ENCODE peak calls at places on chromosomes 7 and 10, in eight cellular contexts. N, Y, J, U, H, S, T and C are unnamed samples.

GRCh38 chr10:133356953-133357292 is 896 bp downstream of the FUOM start:
- DNase-seq in H (no peak), U (no peak), J (no peak), N (no peak), T (no peak), S (no peak), Y (no peak), C (no peak)

GRCh38 chr7:81990395-81990794 is 220.5 kb upstream of the HGF start:
- DNase-seq in N (no peak), T (no peak), S (no peak), J (no peak), Y (no peak), H (no peak), U (no peak), C (no peak)

GRCh38 chr7:128362670-128363069 is 1.2 kb upstream of the PRRT4 start:
- DNase-seq in S (no peak), H (no peak), Y (no peak), U (no peak), N (no peak), J (no peak), T (no peak), C (no peak)

GRCh38 chr7:151076863-151077704 is 3.5 kb downstream of the FASTK start:
- DNase-seq in S (no peak), H (peak; percentile 74), N (peak; percentile 93), Y (no peak), T (no peak), J (no peak), U (no peak), C (no peak)

GRCh38 chr10:104281694-104282093 is 12.7 kb downstream of the GSTO2 start:
- DNase-seq in H (no peak), U (no peak), Y (no peak), J (no peak), T (no peak), N (peak; percentile 53), S (no peak), C (no peak)

GRCh38 chr10:36676321-36677169 is 448.9 kb upstream of the ANKRD30A start:
- DNase-seq in Y (no peak), T (no peak), J (no peak), H (no peak), S (no peak), N (no peak), U (no peak), C (no peak)

GRCh38 chr10:121994429-121994881 is 5.5 kb downstream of the TACC2 start:
- DNase-seq in H (peak; percentile 73), S (no peak), J (no peak), N (peak; percentile 79), T (no peak), Y (no peak), U (no peak), C (no peak)

GRCh38 chr10:49592726-49593563 is 17.2 kb upstream of the SLC18A3 start:
- DNase-seq in J (peak; percentile 67), S (peak; percentile 91), Y (no peak), H (peak; percentile 87), T (peak; percentile 16), U (peak; percentile 51), N (peak; percentile 93), C (peak; percentile 13)

GRCh38 chr7:75621124-75621523 is 117.6 kb downstream of the HIP1 start:
- DNase-seq in S (no peak), U (no peak), Y (peak; percentile 65), J (no peak), H (no peak), T (no peak), N (no peak), C (no peak)

GRCh38 chr10:124935946-124936345 is 6.0 kb upstream of the ZRANB1 start:
- DNase-seq in U (no peak), H (no peak), T (no peak), J (peak; percentile 60), Y (no peak), S (no peak), N (no peak), C (no peak)

GRCh38 chr7:54546081-54546985 is 4.2 kb downstream of the VSTM2A start:
- DNase-seq in N (peak; percentile 94), J (peak; percentile 20), Y (no peak), S (no peak), T (no peak), H (peak; percentile 63), U (no peak), C (no peak)

GRCh38 chr10:128337860-128338378 is 211.7 kb upstream of the MKI67 start:
- DNase-seq in Y (no peak), T (no peak), H (no peak), U (no peak), N (no peak), S (no peak), J (no peak), C (no peak)

GRCh38 chr7:96187735-96188622 is 133.9 kb downstream of the SLC25A13 start:
- DNase-seq in S (no peak), H (no peak), T (no peak), U (no peak), N (no peak), J (no peak), Y (no peak), C (no peak)

GRCh38 chr7:2971914-2972530 is 71.6 kb downstream of the CARD11 start:
- DNase-seq in U (no peak), J (peak; percentile 14), H (no peak), T (no peak), N (peak; percentile 5), S (no peak), Y (peak; percentile 45), C (no peak)

GRCh38 chr7:50614721-50615518 is 49.7 kb upstream of the DDC start:
- DNase-seq in S (peak; percentile 68), H (peak; percentile 47), Y (no peak), N (no peak), U (peak; percentile 64), T (no peak), J (no peak), C (no peak)

GRCh38 chr10:15370212-15370740 is 813 bp downstream of the FAM171A1 start:
- DNase-seq in J (peak; percentile 39), H (peak; percentile 56), Y (peak; percentile 34), S (no peak), U (no peak), N (peak; percentile 71), T (no peak), C (no peak)

GRCh38 chr10:32374605-32375004 is 27.6 kb upstream of the EPC1 start:
- DNase-seq in T (no peak), H (no peak), Y (no peak), J (no peak), S (no peak), U (no peak), N (no peak), C (no peak)

GRCh38 chr7:31493714-31494181 is 20.1 kb upstream of the ITPRID1 start:
- DNase-seq in S (no peak), Y (no peak), J (no peak), U (no peak), T (no peak), H (peak; percentile 66), N (no peak), C (no peak)

GRCh38 chr10:110353244-110354119 is 48.8 kb upstream of the SMNDC1 start:
- DNase-seq in J (peak; percentile 82), T (no peak), N (peak; percentile 84), S (no peak), Y (no peak), H (no peak), U (peak; percentile 51), C (no peak)